ENCODE peak calls at places on chromosomes 5 and 9, in four cellular contexts. G is vagina, J is GM23338, U is GM20000. X is an unnamed sample.

GRCh38 chr9:134778156-134778555 is 102.5 kb upstream of the FCN2 start:
- DNase-seq in G (no peak), J (no peak), U (no peak), X (no peak)

GRCh38 chr9:95772320-95773060 is 103.0 kb upstream of the ERCC6L2 start:
- DNase-seq in G (no peak), J (peak), U (no peak), X (peak)

GRCh38 chr5:14810941-14811573 is 60.5 kb downstream of the ANKH start:
- DNase-seq in G (no peak), J (no peak), U (no peak), X (no peak)

GRCh38 chr5:59042683-59043082 is 459.8 kb downstream of the RAB3C start:
- DNase-seq in G (no peak), J (no peak), U (no peak), X (no peak)

GRCh38 chr5:174371600-174372094 is 326.1 kb downstream of the NSG2 start:
- DNase-seq in G (no peak), J (no peak), U (no peak), X (no peak)

GRCh38 chr5:147223951-147224791 is 10.7 kb upstream of the STK32A start:
- DNase-seq in G (no peak), J (peak), U (peak), X (no peak)

GRCh38 chr5:120252839-120253238 is 211.3 kb upstream of the PRR16 start:
- DNase-seq in G (no peak), J (no peak), U (no peak), X (no peak)

GRCh38 chr5:94856257-94856656 is 237.8 kb downstream of the SLF1 start:
- DNase-seq in G (no peak), J (no peak), U (no peak), X (no peak)

GRCh38 chr9:128091144-128091543 is 23.1 kb downstream of the SLC25A25 start:
- DNase-seq in G (no peak), J (peak), U (no peak), X (peak)

GRCh38 chr9:84917366-84918063 is 248.0 kb downstream of the NTRK2 start:
- DNase-seq in G (no peak), J (no peak), U (no peak), X (no peak)

GRCh38 chr9:99445377-99445891 is 223.4 kb downstream of the SEC61B start:
- DNase-seq in G (no peak), J (no peak), U (no peak), X (no peak)

GRCh38 chr5:135498662-135498995 is 37.1 kb downstream of the NEUROG1 start:
- DNase-seq in G (peak), J (no peak), U (no peak), X (no peak)

GRCh38 chr5:957730-958485 is 50.7 kb upstream of the NKD2 start:
- DNase-seq in G (no peak), J (no peak), U (no peak), X (no peak)

GRCh38 chr9:132244582-132245455 is 83.0 kb downstream of the NTNG2 start:
- DNase-seq in G (no peak), J (no peak), U (no peak), X (no peak)

GRCh38 chr5:81122271-81122670 is 110.9 kb upstream of the CKMT2 start:
- DNase-seq in G (no peak), J (no peak), U (no peak), X (no peak)

GRCh38 chr9:133117271-133118178 is 3.5 kb downstream of the RALGDS start:
- DNase-seq in G (no peak), J (no peak), U (no peak), X (no peak)

GRCh38 chr5:10836991-10837390 is 76.0 kb upstream of the DAP start:
- DNase-seq in G (no peak), J (no peak), U (peak), X (no peak)

GRCh38 chr9:77953590-77953989 is 78.0 kb downstream of the GNAQ start:
- DNase-seq in G (no peak), J (no peak), U (no peak), X (no peak)

GRCh38 chr5:148941810-148942209 is 115.4 kb downstream of the ADRB2 start:
- DNase-seq in G (no peak), J (no peak), U (no peak), X (no peak)

GRCh38 chr5:77637170-77638074 is 1.1 kb downstream of the OTP start:
- DNase-seq in G (no peak), J (peak), U (no peak), X (no peak)

GRCh38 chr9:122356627-122357026 is 14.2 kb upstream of the PTGS1 start:
- DNase-seq in G (no peak), J (peak), U (no peak), X (no peak)

GRCh38 chr5:143168171-143168681 is 235.3 kb downstream of the NR3C1 start:
- DNase-seq in G (no peak), J (no peak), U (no peak), X (no peak)

DNA sequence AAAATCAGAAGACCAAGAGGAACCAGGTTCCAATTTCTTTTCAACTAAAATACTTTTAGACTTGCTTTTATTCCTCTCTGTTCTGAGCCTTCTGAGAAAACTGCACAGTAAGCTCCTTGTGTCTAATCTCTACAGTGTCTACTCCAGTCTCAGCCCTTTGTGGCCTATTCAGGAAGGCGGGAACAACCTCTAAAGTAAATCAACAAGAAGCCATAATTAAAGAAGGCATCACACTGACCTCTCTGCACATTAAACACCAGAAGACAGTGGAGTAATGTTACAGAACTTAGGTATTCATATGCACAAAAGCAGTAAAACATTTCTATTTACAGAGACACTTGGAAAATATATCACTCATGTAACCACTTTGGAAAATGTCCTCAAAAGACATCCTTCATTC is 14.9 kb downstream of the XPA start:
- DNase-seq in G (no peak), J (no peak), U (no peak), X (no peak)
- TF ChIP-seq CTCF in G (no peak), J (no peak), U (no peak), X (no peak)

DNA sequence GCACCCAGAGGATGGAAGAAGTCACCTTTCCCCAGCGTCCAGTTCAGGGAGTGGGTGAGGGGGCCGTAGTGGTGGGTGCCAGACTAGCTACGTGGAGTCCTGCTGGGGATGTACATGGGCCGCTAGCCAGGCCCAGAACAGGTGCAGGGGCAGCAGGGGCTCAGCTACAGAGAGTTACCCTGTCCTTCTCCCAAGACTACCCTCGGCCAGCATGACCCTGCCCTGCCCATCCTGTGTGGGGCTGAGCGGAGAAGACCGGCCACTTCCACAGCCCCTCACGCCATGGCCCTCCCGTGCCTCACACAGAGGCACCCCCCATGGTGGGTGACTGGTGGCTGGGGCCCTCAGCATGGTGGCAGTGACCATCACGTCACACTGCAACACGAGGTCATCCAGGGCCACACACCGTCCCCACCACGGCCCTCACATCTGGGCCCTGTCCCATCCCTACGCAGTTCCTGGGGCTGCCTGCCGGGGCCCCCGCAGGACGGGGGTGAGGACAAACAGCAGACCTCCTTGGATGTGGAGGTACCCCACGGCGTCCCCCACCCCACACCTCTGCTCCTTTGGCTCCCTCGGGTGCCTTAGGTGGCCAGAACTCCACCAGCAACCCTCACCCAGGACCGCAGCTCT is 977 bp upstream of the DPP7 start:
- DNase-seq in G (no peak), J (no peak), U (no peak), X (no peak)
- TF ChIP-seq CTCF in G (no peak), J (peak), U (no peak), X (no peak)

DNA sequence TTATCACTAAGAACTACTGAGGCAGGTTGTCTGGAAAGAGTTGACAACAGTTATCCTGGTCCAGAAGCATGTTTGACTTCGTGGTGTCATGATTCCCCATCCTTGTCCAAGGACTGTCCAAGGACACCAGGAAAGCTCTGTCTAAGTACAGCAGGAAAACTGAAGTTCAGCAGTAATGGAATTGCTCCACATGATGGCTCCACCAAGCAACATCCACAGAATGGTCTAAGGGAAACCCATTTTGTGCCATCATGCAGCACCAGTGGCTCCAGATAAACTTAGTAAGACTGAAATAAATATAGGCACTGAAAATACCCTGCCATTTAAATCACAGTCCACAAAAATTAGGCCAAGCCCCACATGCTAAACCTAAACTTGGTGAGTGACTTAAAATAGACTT is 192.8 kb downstream of the CDH18 start:
- DNase-seq in G (no peak), J (peak), U (no peak), X (no peak)
- TF ChIP-seq CTCF in G (no peak), J (peak), U (no peak), X (no peak)

GRCh38 chr9:120869360-120869687 is 7.7 kb downstream of the PHF19 start:
- DNase-seq in G (no peak), J (no peak), U (no peak), X (no peak)

GRCh38 chr9:120868339-120868675 is 8.7 kb downstream of the PHF19 start:
- DNase-seq in G (no peak), J (no peak), U (no peak), X (no peak)

GRCh38 chr9:120867676-120868338 is 9.2 kb downstream of the PHF19 start:
- DNase-seq in G (no peak), J (no peak), U (no peak), X (no peak)

GRCh38 chr9:120869726-120870125 is 7.3 kb downstream of the PHF19 start:
- DNase-seq in G (no peak), J (no peak), U (no peak), X (no peak)

DNA sequence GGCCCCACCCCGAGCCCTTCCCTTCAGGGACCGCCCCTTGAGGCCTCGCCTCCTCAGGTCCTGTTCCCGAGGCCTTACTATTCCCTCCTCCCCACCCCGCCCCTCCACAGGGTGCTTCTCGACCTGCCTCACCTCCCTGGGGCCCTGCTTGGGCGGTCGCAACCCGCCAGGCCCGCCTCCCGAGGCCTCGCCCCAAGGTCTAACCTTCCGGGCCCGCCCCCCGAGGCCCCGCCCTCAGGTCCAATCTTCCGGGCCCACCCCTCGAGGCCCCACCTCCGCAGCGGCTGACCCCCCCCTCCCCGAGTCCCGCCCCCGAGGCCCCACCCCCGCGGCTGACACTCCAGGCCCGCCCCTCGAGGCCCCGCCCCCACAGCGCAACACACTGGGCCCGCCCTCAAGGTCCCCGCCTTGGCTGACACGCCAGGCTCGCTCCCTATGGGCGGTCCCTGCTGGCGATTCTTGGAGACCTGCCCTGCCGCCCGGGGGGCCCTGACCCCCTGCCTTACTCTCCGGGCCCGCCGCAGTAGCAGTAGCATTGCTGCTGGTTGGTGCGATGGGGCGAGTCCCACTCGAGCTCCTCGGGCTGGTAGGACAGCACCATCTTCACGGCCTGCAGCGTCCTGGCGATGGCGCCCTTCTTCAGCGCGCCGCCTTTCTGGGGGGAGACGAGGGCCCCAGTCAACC is 8.2 kb downstream of the PHF19 start:
- DNase-seq in G (peak), J (peak), U (peak), X (peak)
- TF ChIP-seq CTCF in G (peak), J (peak), U (peak), X (peak)

DNA sequence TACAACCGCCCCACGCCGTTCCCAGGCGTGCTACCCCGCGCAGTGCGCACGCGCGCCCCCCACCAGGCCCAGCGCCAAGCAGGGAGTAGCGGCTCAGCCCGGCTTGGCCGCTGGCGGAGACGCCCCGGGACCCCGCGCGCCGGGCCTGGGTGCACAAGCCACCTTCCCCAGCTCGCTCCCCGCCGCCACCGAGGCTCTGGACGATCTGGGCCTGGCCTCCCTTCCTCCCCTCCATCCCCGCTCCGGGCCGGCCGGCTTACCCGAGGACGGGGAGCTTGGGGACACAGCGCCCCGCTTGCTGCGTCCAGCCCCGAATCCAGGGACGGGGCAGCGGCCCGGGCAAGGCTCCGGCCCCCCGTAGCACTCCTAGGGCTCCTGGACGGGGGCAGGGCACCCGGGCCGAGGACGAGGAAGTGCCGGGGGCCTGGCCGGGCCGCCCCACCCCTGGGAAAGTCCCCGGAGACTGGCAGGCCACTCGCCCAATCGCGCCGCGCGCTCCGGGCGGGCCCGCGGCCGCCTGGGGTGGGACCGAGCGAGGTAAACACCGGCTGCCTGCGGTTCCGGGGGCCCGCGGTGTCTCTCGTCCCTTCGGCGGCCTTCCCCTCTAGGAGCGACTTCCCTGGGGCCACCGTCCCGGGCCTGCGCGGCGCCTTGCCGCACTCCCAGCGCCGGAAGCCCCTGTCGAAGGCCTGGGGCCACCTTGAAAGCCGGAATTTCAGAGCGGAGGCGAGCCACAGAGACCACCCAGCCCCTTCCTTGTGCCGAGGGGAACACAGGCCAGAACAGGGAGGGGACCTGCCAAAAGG is at the start of gene TNIP1:
- DNase-seq in G (no peak), J (peak), U (peak), X (peak)
- TF ChIP-seq CTCF in G (no peak), J (no peak), U (no peak), X (no peak)